ENCODE peak calls at places on chromosome 12, in four cellular contexts. One of them, this sample, is unnamed.
A peak's percentile ranks its signal among the peaks of the same experiment; 100 is the strongest.

GRCh38 chr12:54749191-54749818 is 101.1 kb upstream of the DCD start:
- DNase-seq in thyroid gland: no peak
- DNase-seq in transverse colon: no peak
- DNase-seq in A549: peak; percentile 43
- DNase-seq in this sample: peak; percentile 23

GRCh38 chr12:60174476-60174875 is 578.6 kb downstream of the SLC16A7 start:
- DNase-seq in thyroid gland: no peak
- DNase-seq in transverse colon: no peak
- DNase-seq in A549: no peak
- DNase-seq in this sample: no peak

GRCh38 chr12:22101749-22102243 is 55.8 kb downstream of the CMAS start:
- DNase-seq in thyroid gland: no peak
- DNase-seq in transverse colon: peak; percentile 10
- DNase-seq in A549: no peak
- DNase-seq in this sample: no peak

GRCh38 chr12:50971946-50972345 is 19.6 kb downstream of the HIGD1C start:
- DNase-seq in thyroid gland: no peak
- DNase-seq in transverse colon: no peak
- DNase-seq in A549: no peak
- DNase-seq in this sample: no peak

GRCh38 chr12:11623382-11623781 is 26.1 kb upstream of the ETV6 start:
- DNase-seq in thyroid gland: no peak
- DNase-seq in transverse colon: no peak
- DNase-seq in A549: no peak
- DNase-seq in this sample: peak; percentile 50

GRCh38 chr12:123267335-123267920 is 4.2 kb downstream of the CDK2AP1 start:
- DNase-seq in thyroid gland: no peak
- DNase-seq in transverse colon: no peak
- DNase-seq in A549: no peak
- DNase-seq in this sample: no peak

GRCh38 chr12:102702447-102703114 is 214.5 kb downstream of the PAH start:
- DNase-seq in thyroid gland: peak; percentile 69
- DNase-seq in transverse colon: peak; percentile 29
- DNase-seq in A549: peak; percentile 53
- DNase-seq in this sample: peak; percentile 10

GRCh38 chr12:51687142-51687935 is 96.3 kb downstream of the SCN8A start:
- DNase-seq in thyroid gland: no peak
- DNase-seq in transverse colon: peak; percentile 23
- DNase-seq in A549: no peak
- DNase-seq in this sample: no peak

GRCh38 chr12:77010637-77011548 is 54.5 kb downstream of the E2F7 start:
- DNase-seq in thyroid gland: peak; percentile 76
- DNase-seq in transverse colon: peak; percentile 74
- DNase-seq in A549: peak; percentile 69
- DNase-seq in this sample: peak; percentile 59

GRCh38 chr12:47954058-47954457 is 9.3 kb upstream of the TMEM106C start:
- DNase-seq in thyroid gland: no peak
- DNase-seq in transverse colon: peak; percentile 46
- DNase-seq in A549: no peak
- DNase-seq in this sample: no peak

GRCh38 chr12:12024958-12025682 is 45.6 kb upstream of the BCL2L14 start:
- DNase-seq in thyroid gland: no peak
- DNase-seq in transverse colon: peak; percentile 74
- DNase-seq in A549: no peak
- DNase-seq in this sample: peak; percentile 49

GRCh38 chr12:25087596-25087995 is 107.4 kb downstream of the DNAI7 start:
- DNase-seq in thyroid gland: no peak
- DNase-seq in transverse colon: no peak
- DNase-seq in A549: no peak
- DNase-seq in this sample: no peak

DNA sequence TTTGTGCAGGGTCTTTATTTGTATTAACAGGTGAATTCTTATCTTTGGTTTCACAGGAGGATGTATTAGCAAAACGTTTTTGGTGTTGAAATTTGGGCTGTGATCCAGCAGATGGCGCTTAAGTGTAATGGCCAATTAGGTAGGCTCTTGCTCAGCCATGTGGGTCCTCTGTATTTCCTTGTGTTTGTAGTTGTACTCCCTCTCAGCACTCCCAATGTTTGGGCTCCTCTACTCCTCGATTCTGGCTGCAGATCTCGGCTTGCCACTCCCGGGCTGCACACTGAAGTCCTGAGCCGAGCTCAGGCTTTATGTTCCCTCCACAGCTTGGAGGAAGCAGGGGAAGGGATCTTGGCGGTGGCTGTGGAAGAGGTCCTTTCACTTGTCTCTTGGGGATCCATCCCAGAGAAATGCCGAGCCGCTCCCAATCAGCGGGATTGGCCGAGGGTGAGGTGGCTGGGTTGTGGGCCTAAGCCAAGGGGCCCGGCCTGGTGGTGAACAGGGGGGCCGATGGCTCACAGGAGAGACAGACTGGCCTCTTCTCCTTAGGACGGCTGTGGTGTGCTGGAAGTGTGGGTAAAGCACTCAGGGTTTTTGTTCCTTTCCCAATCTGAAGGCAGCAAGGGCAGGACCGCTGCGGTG is 133.7 kb downstream of the AEBP2 start:
- DNase-seq in thyroid gland: peak; percentile 45
- DNase-seq in transverse colon: peak; percentile 13
- DNase-seq in A549: no peak
- DNase-seq in this sample: no peak
- TF ChIP-seq CTCF in thyroid gland: no peak
- TF ChIP-seq CTCF in transverse colon: peak; percentile 31
- TF ChIP-seq CTCF in A549: peak; percentile 48
- TF ChIP-seq CTCF in this sample: no peak

GRCh38 chr12:118357327-118358007 is 15.2 kb downstream of the TAOK3 start:
- DNase-seq in thyroid gland: no peak
- DNase-seq in transverse colon: peak; percentile 52
- DNase-seq in A549: peak; percentile 56
- DNase-seq in this sample: no peak
- TF ChIP-seq CTCF in thyroid gland: no peak
- TF ChIP-seq CTCF in transverse colon: no peak
- TF ChIP-seq CTCF in A549: peak; percentile 39
- TF ChIP-seq CTCF in this sample: no peak

GRCh38 chr12:40992158-40992557 is 196.0 kb upstream of the PDZRN4 start:
- DNase-seq in thyroid gland: no peak
- DNase-seq in transverse colon: no peak
- DNase-seq in A549: no peak
- DNase-seq in this sample: no peak

GRCh38 chr12:40989785-40990184 is 198.3 kb upstream of the PDZRN4 start:
- DNase-seq in thyroid gland: no peak
- DNase-seq in transverse colon: no peak
- DNase-seq in A549: no peak
- DNase-seq in this sample: no peak

GRCh38 chr12:40993158-40993557 is 195.0 kb upstream of the PDZRN4 start:
- DNase-seq in thyroid gland: no peak
- DNase-seq in transverse colon: no peak
- DNase-seq in A549: no peak
- DNase-seq in this sample: no peak

GRCh38 chr12:40996091-40996490 is 192.0 kb upstream of the PDZRN4 start:
- DNase-seq in thyroid gland: no peak
- DNase-seq in transverse colon: no peak
- DNase-seq in A549: no peak
- DNase-seq in this sample: no peak

GRCh38 chr12:40992674-40993073 is 195.4 kb upstream of the PDZRN4 start:
- DNase-seq in thyroid gland: no peak
- DNase-seq in transverse colon: no peak
- DNase-seq in A549: no peak
- DNase-seq in this sample: no peak
- TF ChIP-seq CTCF in thyroid gland: no peak
- TF ChIP-seq CTCF in transverse colon: no peak
- TF ChIP-seq CTCF in A549: no peak
- TF ChIP-seq CTCF in this sample: no peak

GRCh38 chr12:98587084-98587483 is 6.4 kb upstream of the SLC25A3 start:
- DNase-seq in thyroid gland: no peak
- DNase-seq in transverse colon: no peak
- DNase-seq in A549: no peak
- DNase-seq in this sample: no peak

GRCh38 chr12:98594050-98594853 is 766 bp downstream of the SLC25A3 start:
- DNase-seq in thyroid gland: peak; percentile 48
- DNase-seq in transverse colon: peak; percentile 52
- DNase-seq in A549: no peak
- DNase-seq in this sample: peak; percentile 27

GRCh38 chr12:98593351-98594049 is at the start of gene SLC25A3:
- DNase-seq in thyroid gland: peak; percentile 97
- DNase-seq in transverse colon: peak; percentile 97
- DNase-seq in A549: peak; percentile 92
- DNase-seq in this sample: peak; percentile 97

GRCh38 chr12:98592825-98593322 is 612 bp upstream of the SLC25A3 start:
- DNase-seq in thyroid gland: no peak
- DNase-seq in transverse colon: no peak
- DNase-seq in A549: no peak
- DNase-seq in this sample: no peak

GRCh38 chr12:98591209-98591608 is 2.3 kb upstream of the SLC25A3 start:
- DNase-seq in thyroid gland: no peak
- DNase-seq in transverse colon: no peak
- DNase-seq in A549: no peak
- DNase-seq in this sample: no peak
- TF ChIP-seq CTCF in thyroid gland: no peak
- TF ChIP-seq CTCF in transverse colon: no peak
- TF ChIP-seq CTCF in A549: no peak
- TF ChIP-seq CTCF in this sample: no peak

GRCh38 chr12:15172423-15172822 is 48.8 kb downstream of the RERG start:
- DNase-seq in thyroid gland: no peak
- DNase-seq in transverse colon: no peak
- DNase-seq in A549: no peak
- DNase-seq in this sample: no peak

GRCh38 chr12:15168279-15168678 is 52.9 kb downstream of the RERG start:
- DNase-seq in thyroid gland: no peak
- DNase-seq in transverse colon: no peak
- DNase-seq in A549: no peak
- DNase-seq in this sample: no peak

GRCh38 chr12:15173142-15173541 is 48.1 kb downstream of the RERG start:
- DNase-seq in thyroid gland: no peak
- DNase-seq in transverse colon: no peak
- DNase-seq in A549: no peak
- DNase-seq in this sample: no peak

DNA sequence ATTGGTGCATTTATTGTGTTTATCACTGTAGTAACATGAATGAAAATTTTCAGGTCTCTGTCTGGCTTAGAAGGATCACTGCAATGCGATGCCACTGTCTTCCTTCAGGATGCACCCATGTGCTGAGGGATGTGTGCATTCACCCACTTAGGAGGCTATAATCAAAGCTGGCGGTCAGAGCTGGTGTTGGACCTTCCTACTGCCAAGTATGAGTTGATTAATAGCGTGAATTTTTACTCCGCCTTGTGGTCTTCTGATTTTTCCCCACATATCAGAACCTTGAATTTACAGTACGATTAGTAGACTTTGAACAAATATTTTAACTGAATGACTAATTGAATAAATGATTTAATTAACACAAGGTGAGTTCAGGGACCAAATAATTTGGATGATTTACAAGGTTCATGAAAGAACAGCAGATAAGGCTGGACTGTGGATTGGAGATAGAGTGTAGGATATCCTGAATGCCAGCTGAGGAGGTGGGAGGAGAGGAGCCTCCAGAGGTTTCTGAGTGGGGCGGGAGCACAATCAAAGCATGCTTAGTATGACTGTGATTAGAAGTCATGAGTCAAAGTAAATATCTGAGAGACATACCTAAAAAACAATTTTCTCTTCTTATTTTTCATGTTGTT is 50.1 kb downstream of the RERG start:
- DNase-seq in thyroid gland: no peak
- DNase-seq in transverse colon: no peak
- DNase-seq in A549: peak; percentile 13
- DNase-seq in this sample: no peak
- TF ChIP-seq CTCF in thyroid gland: no peak
- TF ChIP-seq CTCF in transverse colon: no peak
- TF ChIP-seq CTCF in A549: no peak
- TF ChIP-seq CTCF in this sample: no peak

GRCh38 chr12:72271401-72271740 is 799 bp upstream of the TRHDE start:
- DNase-seq in thyroid gland: no peak
- DNase-seq in transverse colon: no peak
- DNase-seq in A549: no peak
- DNase-seq in this sample: no peak

GRCh38 chr12:72273851-72274284 is 1.7 kb downstream of the TRHDE start:
- DNase-seq in thyroid gland: no peak
- DNase-seq in transverse colon: no peak
- DNase-seq in A549: no peak
- DNase-seq in this sample: no peak

GRCh38 chr12:72273499-72273837 is 1.3 kb downstream of the TRHDE start:
- DNase-seq in thyroid gland: no peak
- DNase-seq in transverse colon: no peak
- DNase-seq in A549: no peak
- DNase-seq in this sample: no peak

GRCh38 chr12:72271741-72272661 is at the start of gene TRHDE:
- DNase-seq in thyroid gland: peak; percentile 6
- DNase-seq in transverse colon: peak; percentile 7
- DNase-seq in A549: no peak
- DNase-seq in this sample: no peak

GRCh38 chr12:72272731-72273498 is 745 bp downstream of the TRHDE start:
- DNase-seq in thyroid gland: no peak
- DNase-seq in transverse colon: no peak
- DNase-seq in A549: no peak
- DNase-seq in this sample: no peak
- TF ChIP-seq CTCF in thyroid gland: no peak
- TF ChIP-seq CTCF in transverse colon: no peak
- TF ChIP-seq CTCF in A549: no peak
- TF ChIP-seq CTCF in this sample: no peak

GRCh38 chr12:109255377-109255776 is 53.7 kb downstream of the FOXN4 start:
- DNase-seq in thyroid gland: no peak
- DNase-seq in transverse colon: no peak
- DNase-seq in A549: no peak
- DNase-seq in this sample: no peak
- TF ChIP-seq CTCF in thyroid gland: no peak
- TF ChIP-seq CTCF in transverse colon: no peak
- TF ChIP-seq CTCF in A549: no peak
- TF ChIP-seq CTCF in this sample: no peak

DNA sequence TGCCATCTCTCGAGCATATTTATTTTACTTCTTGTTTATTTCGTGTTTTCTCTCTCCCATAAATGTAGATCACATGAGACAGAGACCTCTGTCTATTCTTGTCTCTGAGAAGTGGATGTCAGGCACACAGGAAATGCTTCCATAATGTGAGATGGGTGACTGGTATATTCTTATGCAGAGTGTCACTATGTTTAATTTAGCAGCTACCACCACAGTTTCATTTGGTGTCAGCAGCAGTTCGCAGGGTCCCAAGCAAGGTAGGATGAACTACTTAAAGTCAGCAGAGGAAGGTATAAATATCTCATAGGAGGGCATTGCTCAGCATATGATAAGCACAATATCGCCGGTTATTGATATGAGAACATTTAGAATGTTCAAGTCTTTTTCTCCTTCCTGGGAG is 180.9 kb upstream of the CNTN1 start:
- DNase-seq in thyroid gland: no peak
- DNase-seq in transverse colon: no peak
- DNase-seq in A549: no peak
- DNase-seq in this sample: no peak
- TF ChIP-seq CTCF in thyroid gland: no peak
- TF ChIP-seq CTCF in transverse colon: no peak
- TF ChIP-seq CTCF in A549: no peak
- TF ChIP-seq CTCF in this sample: no peak

This sample was measured in prostate gland.